ENCODE peak calls at places on chromosome 4, in nine cellular contexts. One of them, this sample, is unnamed.

GRCh38 chr4:6272863-6273660 is 3.4 kb downstream of the WFS1 start:
- DNase-seq in psoas muscle: peak; percentile 48
- DNase-seq in cardiac fibroblast: peak; percentile 80
- DNase-seq in GM12865: no peak
- DNase-seq in tibial artery: no peak
- DNase-seq in K562: no peak
- DNase-seq in cardiac muscle cell: peak; percentile 26
- DNase-seq in mammary epithelial cell: peak; percentile 63
- DNase-seq in left lung: peak; percentile 50
- DNase-seq in this sample: peak; percentile 71

GRCh38 chr4:14269824-14270223 is 642.3 kb upstream of the BOD1L1 start:
- DNase-seq in psoas muscle: no peak
- DNase-seq in cardiac fibroblast: no peak
- DNase-seq in GM12865: no peak
- DNase-seq in tibial artery: peak; percentile 46
- DNase-seq in K562: no peak
- DNase-seq in cardiac muscle cell: no peak
- DNase-seq in mammary epithelial cell: no peak
- DNase-seq in left lung: peak; percentile 35
- DNase-seq in this sample: no peak

GRCh38 chr4:107037188-107037587 is 1.1 kb upstream of the DKK2 start:
- DNase-seq in psoas muscle: peak; percentile 67
- DNase-seq in cardiac fibroblast: peak; percentile 40
- DNase-seq in GM12865: no peak
- DNase-seq in tibial artery: peak; percentile 33
- DNase-seq in K562: no peak
- DNase-seq in cardiac muscle cell: peak; percentile 74
- DNase-seq in mammary epithelial cell: no peak
- DNase-seq in left lung: no peak
- DNase-seq in this sample: peak; percentile 42

GRCh38 chr4:87807402-87807801 is 8.0 kb downstream of the IBSP start:
- DNase-seq in psoas muscle: no peak
- DNase-seq in cardiac fibroblast: peak; percentile 52
- DNase-seq in GM12865: no peak
- DNase-seq in tibial artery: no peak
- DNase-seq in K562: no peak
- DNase-seq in cardiac muscle cell: no peak
- DNase-seq in mammary epithelial cell: no peak
- DNase-seq in left lung: no peak
- DNase-seq in this sample: peak; percentile 16

GRCh38 chr4:76585897-76586360 is 150.9 kb downstream of the SHROOM3 start:
- DNase-seq in psoas muscle: no peak
- DNase-seq in cardiac fibroblast: peak; percentile 55
- DNase-seq in GM12865: peak; percentile 84
- DNase-seq in tibial artery: peak; percentile 69
- DNase-seq in K562: no peak
- DNase-seq in cardiac muscle cell: peak; percentile 85
- DNase-seq in mammary epithelial cell: peak; percentile 95
- DNase-seq in left lung: peak; percentile 88
- DNase-seq in this sample: peak; percentile 23

GRCh38 chr4:10728016-10728415 is 43.4 kb upstream of the CLNK start:
- DNase-seq in psoas muscle: no peak
- DNase-seq in cardiac fibroblast: no peak
- DNase-seq in GM12865: no peak
- DNase-seq in tibial artery: no peak
- DNase-seq in K562: no peak
- DNase-seq in cardiac muscle cell: no peak
- DNase-seq in mammary epithelial cell: no peak
- DNase-seq in left lung: no peak
- DNase-seq in this sample: no peak

GRCh38 chr4:153798901-153799707 is 10.2 kb upstream of the SFRP2 start:
- DNase-seq in psoas muscle: no peak
- DNase-seq in cardiac fibroblast: no peak
- DNase-seq in GM12865: no peak
- DNase-seq in tibial artery: no peak
- DNase-seq in K562: no peak
- DNase-seq in cardiac muscle cell: no peak
- DNase-seq in mammary epithelial cell: no peak
- DNase-seq in left lung: no peak
- DNase-seq in this sample: no peak

GRCh38 chr4:176883681-176884418 is 91.1 kb upstream of the VEGFC start:
- DNase-seq in psoas muscle: no peak
- DNase-seq in cardiac fibroblast: peak; percentile 87
- DNase-seq in GM12865: no peak
- DNase-seq in tibial artery: no peak
- DNase-seq in K562: no peak
- DNase-seq in cardiac muscle cell: no peak
- DNase-seq in mammary epithelial cell: peak; percentile 43
- DNase-seq in left lung: no peak
- DNase-seq in this sample: peak; percentile 57

GRCh38 chr4:20284990-20285389 is 33.3 kb downstream of the SLIT2 start:
- DNase-seq in psoas muscle: no peak
- DNase-seq in cardiac fibroblast: peak; percentile 47
- DNase-seq in GM12865: no peak
- DNase-seq in tibial artery: no peak
- DNase-seq in K562: no peak
- DNase-seq in cardiac muscle cell: no peak
- DNase-seq in mammary epithelial cell: peak; percentile 79
- DNase-seq in left lung: no peak
- DNase-seq in this sample: no peak

GRCh38 chr4:122819708-122820449 is 6.8 kb upstream of the FGF2 start:
- DNase-seq in psoas muscle: no peak
- DNase-seq in cardiac fibroblast: peak; percentile 82
- DNase-seq in GM12865: no peak
- DNase-seq in tibial artery: no peak
- DNase-seq in K562: no peak
- DNase-seq in cardiac muscle cell: no peak
- DNase-seq in mammary epithelial cell: peak; percentile 40
- DNase-seq in left lung: no peak
- DNase-seq in this sample: peak; percentile 48

GRCh38 chr4:103720661-103721060 is 876 bp upstream of the TACR3 start:
- DNase-seq in psoas muscle: no peak
- DNase-seq in cardiac fibroblast: no peak
- DNase-seq in GM12865: no peak
- DNase-seq in tibial artery: no peak
- DNase-seq in K562: no peak
- DNase-seq in cardiac muscle cell: no peak
- DNase-seq in mammary epithelial cell: no peak
- DNase-seq in left lung: no peak
- DNase-seq in this sample: no peak

GRCh38 chr4:112889619-112890294 is 159.7 kb upstream of the ANK2 start:
- DNase-seq in psoas muscle: no peak
- DNase-seq in cardiac fibroblast: peak; percentile 93
- DNase-seq in GM12865: no peak
- DNase-seq in tibial artery: no peak
- DNase-seq in K562: no peak
- DNase-seq in cardiac muscle cell: no peak
- DNase-seq in mammary epithelial cell: no peak
- DNase-seq in left lung: no peak
- DNase-seq in this sample: peak; percentile 91

GRCh38 chr4:55758081-55758480 is 61.5 kb upstream of the EXOC1L start:
- DNase-seq in psoas muscle: no peak
- DNase-seq in cardiac fibroblast: peak; percentile 56
- DNase-seq in GM12865: no peak
- DNase-seq in tibial artery: no peak
- DNase-seq in K562: no peak
- DNase-seq in cardiac muscle cell: no peak
- DNase-seq in mammary epithelial cell: no peak
- DNase-seq in left lung: no peak
- DNase-seq in this sample: no peak

GRCh38 chr4:14701896-14702295 is 300.4 kb upstream of the CPEB2 start:
- DNase-seq in psoas muscle: no peak
- DNase-seq in cardiac fibroblast: no peak
- DNase-seq in GM12865: no peak
- DNase-seq in tibial artery: no peak
- DNase-seq in K562: no peak
- DNase-seq in cardiac muscle cell: no peak
- DNase-seq in mammary epithelial cell: no peak
- DNase-seq in left lung: no peak
- DNase-seq in this sample: no peak

GRCh38 chr4:168593399-168593798 is 96.5 kb downstream of the PALLD start:
- DNase-seq in psoas muscle: no peak
- DNase-seq in cardiac fibroblast: peak; percentile 44
- DNase-seq in GM12865: no peak
- DNase-seq in tibial artery: no peak
- DNase-seq in K562: no peak
- DNase-seq in cardiac muscle cell: no peak
- DNase-seq in mammary epithelial cell: peak; percentile 93
- DNase-seq in left lung: no peak
- DNase-seq in this sample: no peak

GRCh38 chr4:133149932-133150642 is 993 bp downstream of the PCDH10 start:
- DNase-seq in psoas muscle: no peak
- DNase-seq in cardiac fibroblast: no peak
- DNase-seq in GM12865: no peak
- DNase-seq in tibial artery: no peak
- DNase-seq in K562: no peak
- DNase-seq in cardiac muscle cell: no peak
- DNase-seq in mammary epithelial cell: no peak
- DNase-seq in left lung: no peak
- DNase-seq in this sample: peak; percentile 41

GRCh38 chr4:25993564-25994185 is 79.7 kb downstream of the SMIM20 start:
- DNase-seq in psoas muscle: peak; percentile 71
- DNase-seq in cardiac fibroblast: peak; percentile 36
- DNase-seq in GM12865: peak; percentile 64
- DNase-seq in tibial artery: no peak
- DNase-seq in K562: peak; percentile 67
- DNase-seq in cardiac muscle cell: no peak
- DNase-seq in mammary epithelial cell: no peak
- DNase-seq in left lung: no peak
- DNase-seq in this sample: peak; percentile 7

DNA sequence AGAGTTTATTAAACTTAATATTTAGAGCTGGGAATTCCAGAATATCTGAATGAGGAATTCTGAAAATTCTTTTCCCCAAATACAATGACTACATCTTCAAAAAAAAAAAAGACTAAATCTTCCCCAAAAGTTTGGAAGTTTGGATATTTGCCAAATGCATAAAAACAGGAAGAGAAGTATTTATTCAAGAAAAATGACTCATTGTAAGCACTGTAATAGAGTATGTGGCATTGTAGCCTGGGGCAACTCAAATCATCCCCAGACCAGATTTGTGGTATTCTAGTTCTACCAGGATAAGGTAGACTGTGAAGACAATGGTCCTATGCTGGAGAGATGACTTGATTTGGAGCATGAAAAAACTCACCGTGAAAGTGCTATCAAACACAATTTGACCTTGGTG is 78.5 kb upstream of the PDHA2 start:
- DNase-seq in psoas muscle: no peak
- DNase-seq in cardiac fibroblast: peak; percentile 82
- DNase-seq in GM12865: no peak
- DNase-seq in tibial artery: no peak
- DNase-seq in K562: no peak
- DNase-seq in cardiac muscle cell: no peak
- DNase-seq in mammary epithelial cell: peak; percentile 89
- DNase-seq in left lung: no peak
- DNase-seq in this sample: peak; percentile 86
- H3K4me3 ChIP-seq in psoas muscle: no peak overlapping the region
- H3K4me3 ChIP-seq in cardiac fibroblast: no peak overlapping the region
- H3K4me3 ChIP-seq in GM12865: no peak overlapping the region
- H3K4me3 ChIP-seq in tibial artery: no peak overlapping the region
- H3K4me3 ChIP-seq in K562: no peak overlapping the region
- H3K4me3 ChIP-seq in cardiac muscle cell: no peak overlapping the region
- H3K4me3 ChIP-seq in mammary epithelial cell: no peak overlapping the region
- H3K4me3 ChIP-seq in left lung: no peak overlapping the region
- H3K4me3 ChIP-seq in this sample: no peak overlapping the region

DNA sequence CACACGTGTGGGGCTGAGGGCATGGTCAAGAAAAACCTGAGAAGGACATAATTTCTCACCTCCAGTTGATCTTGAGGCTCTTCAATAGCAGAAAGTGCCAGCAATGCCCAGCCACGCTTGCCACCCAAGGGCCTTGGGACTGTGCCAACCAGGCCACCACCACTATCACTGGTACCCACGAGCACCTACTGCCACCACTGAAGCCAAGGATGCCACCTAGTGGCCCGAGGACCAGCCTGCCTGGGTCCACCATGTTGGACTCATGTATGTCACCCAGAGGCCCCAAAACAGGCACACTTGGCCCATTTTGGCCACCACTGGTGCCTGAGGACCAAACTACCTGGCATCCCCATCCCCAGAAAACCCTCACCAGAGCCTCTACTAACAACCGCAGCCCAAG is 191.8 kb downstream of the ADAM29 start:
- DNase-seq in psoas muscle: no peak
- DNase-seq in cardiac fibroblast: no peak
- DNase-seq in GM12865: peak; percentile 65
- DNase-seq in tibial artery: no peak
- DNase-seq in K562: no peak
- DNase-seq in cardiac muscle cell: no peak
- DNase-seq in mammary epithelial cell: no peak
- DNase-seq in left lung: no peak
- DNase-seq in this sample: no peak
- TF ChIP-seq CTCF in psoas muscle: no peak
- TF ChIP-seq CTCF in cardiac fibroblast: no peak
- TF ChIP-seq CTCF in GM12865: peak; percentile 55
- TF ChIP-seq CTCF in tibial artery: no peak
- TF ChIP-seq CTCF in K562: no peak
- TF ChIP-seq CTCF in cardiac muscle cell: no peak
- TF ChIP-seq CTCF in mammary epithelial cell: no peak
- TF ChIP-seq CTCF in left lung: no peak
- TF ChIP-seq CTCF in this sample: no peak

GRCh38 chr4:95545526-95545925 is 3.2 kb downstream of the UNC5C start:
- DNase-seq in psoas muscle: no peak
- DNase-seq in cardiac fibroblast: peak; percentile 34
- DNase-seq in GM12865: no peak
- DNase-seq in tibial artery: no peak
- DNase-seq in K562: no peak
- DNase-seq in cardiac muscle cell: no peak
- DNase-seq in mammary epithelial cell: peak; percentile 31
- DNase-seq in left lung: no peak
- DNase-seq in this sample: no peak
- H3K4me3 ChIP-seq in psoas muscle: no peak overlapping the region
- H3K4me3 ChIP-seq in cardiac fibroblast: no peak overlapping the region
- H3K4me3 ChIP-seq in GM12865: no peak overlapping the region
- H3K4me3 ChIP-seq in tibial artery: peak overlapping the region; percentile 70
- H3K4me3 ChIP-seq in K562: no peak overlapping the region
- H3K4me3 ChIP-seq in cardiac muscle cell: peak overlapping the region; percentile 79
- H3K4me3 ChIP-seq in mammary epithelial cell: peak overlapping the region; percentile 51
- H3K4me3 ChIP-seq in left lung: peak overlapping the region; percentile 46
- H3K4me3 ChIP-seq in this sample: no peak overlapping the region

DNA sequence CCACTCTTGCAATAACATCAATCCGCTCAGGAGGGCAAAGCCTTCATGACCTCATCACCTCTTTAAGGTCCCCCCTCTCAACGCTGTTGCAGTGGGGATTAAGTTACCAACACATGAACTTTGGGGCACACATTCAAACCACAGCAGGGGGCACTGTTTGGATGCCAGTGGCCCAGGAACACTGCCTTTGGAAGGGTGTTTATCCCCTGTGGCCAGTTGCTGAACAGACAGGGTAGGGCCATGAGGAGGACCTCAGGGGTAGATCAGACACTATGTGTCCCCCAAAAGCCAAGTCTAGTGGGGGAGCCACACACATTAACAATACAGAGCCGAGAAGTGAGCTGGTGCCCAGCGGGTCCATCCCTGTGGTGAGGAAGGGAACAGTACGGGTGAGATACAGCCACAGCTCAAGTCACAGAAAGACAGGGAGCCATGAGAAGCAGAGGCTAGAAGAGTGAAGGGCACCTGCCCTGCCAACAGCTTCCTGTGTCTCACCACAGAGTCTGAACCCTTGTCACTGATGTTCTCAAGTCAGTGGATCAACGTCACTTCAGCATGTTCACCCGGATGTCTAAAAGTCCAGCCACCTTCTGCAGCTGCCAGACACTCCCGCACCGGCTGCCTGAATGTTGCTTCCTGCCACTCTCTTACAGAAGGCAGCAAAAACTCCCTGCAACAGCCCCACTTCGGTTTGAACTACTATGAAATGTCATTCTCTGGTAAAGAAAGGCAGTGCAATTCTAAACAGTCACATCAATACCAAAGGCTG is 19.9 kb upstream of the MXD4 start:
- DNase-seq in psoas muscle: no peak
- DNase-seq in cardiac fibroblast: peak; percentile 35
- DNase-seq in GM12865: peak; percentile 81
- DNase-seq in tibial artery: no peak
- DNase-seq in K562: no peak
- DNase-seq in cardiac muscle cell: no peak
- DNase-seq in mammary epithelial cell: no peak
- DNase-seq in left lung: no peak
- DNase-seq in this sample: peak; percentile 10
- TF ChIP-seq CTCF in psoas muscle: no peak
- TF ChIP-seq CTCF in cardiac fibroblast: peak; percentile 23
- TF ChIP-seq CTCF in GM12865: peak; percentile 21
- TF ChIP-seq CTCF in tibial artery: no peak
- TF ChIP-seq CTCF in K562: peak; percentile 42
- TF ChIP-seq CTCF in cardiac muscle cell: peak; percentile 15
- TF ChIP-seq CTCF in mammary epithelial cell: peak; percentile 11
- TF ChIP-seq CTCF in left lung: no peak
- TF ChIP-seq CTCF in this sample: peak; percentile 24

This sample was measured in fibroblast of pulmonary artery.